ENCODE peak calls at places on chromosomes 11 and 22, in six cellular contexts. G is IMR-90, T is HCT116, S is GM12878, W is HepG2, R is SK-N-SH. F is an unnamed sample.

GRCh38 chr11:6705905-6706535 is 22.9 kb upstream of the MRPL17 start:
- DNase-seq in G (peak), T (no peak), S (no peak), W (peak), R (peak), F (no peak)

GRCh38 chr11:22193348-22194051 is 615 bp downstream of the ANO5 start:
- DNase-seq in G (no peak), T (no peak), S (no peak), W (no peak), R (peak), F (no peak)

GRCh38 chr11:65219930-65220213 is 38.1 kb downstream of the CAPN1 start:
- DNase-seq in G (no peak), T (no peak), S (no peak), W (no peak), R (no peak), F (no peak)

GRCh38 chr22:40128989-40129388 is 48.7 kb upstream of the TNRC6B start:
- DNase-seq in G (no peak), T (no peak), S (no peak), W (no peak), R (no peak), F (no peak)

GRCh38 chr11:5596611-5597201 is at the start of gene TRIM6:
- DNase-seq in G (peak), T (no peak), S (no peak), W (no peak), R (no peak), F (peak)

GRCh38 chr11:115042002-115042401 is 363.7 kb downstream of the NXPE2 start:
- DNase-seq in G (no peak), T (no peak), S (no peak), W (no peak), R (peak), F (no peak)

GRCh38 chr11:76735841-76736240 is 47.3 kb upstream of the TSKU start:
- DNase-seq in G (no peak), T (no peak), S (no peak), W (no peak), R (no peak), F (no peak)

GRCh38 chr11:126452256-126452655 is 96.8 kb downstream of the ST3GAL4 start:
- DNase-seq in G (no peak), T (no peak), S (no peak), W (no peak), R (peak), F (no peak)

GRCh38 chr11:63560506-63561179 is 2.5 kb downstream of the PLAAT2 start:
- DNase-seq in G (no peak), T (no peak), S (no peak), W (no peak), R (no peak), F (no peak)

GRCh38 chr11:97506360-97506759 is 1116.5 kb downstream of the JRKL start:
- DNase-seq in G (no peak), T (no peak), S (no peak), W (no peak), R (no peak), F (no peak)

GRCh38 chr11:123616505-123617198 is 37.8 kb downstream of the SCN3B start:
- DNase-seq in G (peak), T (no peak), S (no peak), W (no peak), R (peak), F (no peak)

GRCh38 chr11:37689951-37690350 is 1091.9 kb upstream of the RAG2 start:
- DNase-seq in G (no peak), T (no peak), S (no peak), W (no peak), R (no peak), F (no peak)

GRCh38 chr11:87019582-87020271 is 18.0 kb upstream of the TMEM135 start:
- DNase-seq in G (peak), T (no peak), S (no peak), W (no peak), R (no peak), F (no peak)

GRCh38 chr11:35404397-35404775 is 15.0 kb downstream of the SLC1A2 start:
- DNase-seq in G (peak), T (no peak), S (no peak), W (peak), R (peak), F (peak)

GRCh38 chr22:44665115-44665514 is 36.9 kb upstream of the PRR5 start:
- DNase-seq in G (no peak), T (no peak), S (no peak), W (no peak), R (peak), F (no peak)

GRCh38 chr11:77086521-77087472 is 15.8 kb upstream of the OMP start:
- DNase-seq in G (no peak), T (no peak), S (no peak), W (peak), R (no peak), F (no peak)

GRCh38 chr11:82889133-82890001 is 10.9 kb downstream of the PRCP start:
- DNase-seq in G (peak), T (no peak), S (no peak), W (no peak), R (no peak), F (no peak)

GRCh38 chr11:34044664-34045485 is 6.7 kb upstream of the CAPRIN1 start:
- DNase-seq in G (peak), T (peak), S (no peak), W (no peak), R (no peak), F (peak)

GRCh38 chr22:39738746-39739145 is 154.8 kb downstream of the ENTHD1 start:
- DNase-seq in G (peak), T (no peak), S (no peak), W (no peak), R (no peak), F (no peak)

GRCh38 chr22:38292694-38293093 is 19.9 kb upstream of the TMEM184B start:
- DNase-seq in G (no peak), T (no peak), S (no peak), W (no peak), R (no peak), F (peak)

GRCh38 chr11:12552677-12553076 is 121.5 kb upstream of the TEAD1 start:
- DNase-seq in G (peak), T (no peak), S (no peak), W (no peak), R (no peak), F (no peak)

GRCh38 chr22:41116342-41116741 is 23.9 kb downstream of the EP300 start:
- DNase-seq in G (no peak), T (no peak), S (no peak), W (no peak), R (no peak), F (no peak)

GRCh38 chr11:102287963-102288744 is 29.1 kb upstream of the BIRC3 start:
- DNase-seq in G (peak), T (peak), S (peak), W (peak), R (peak), F (peak)

GRCh38 chr11:44848963-44849350 is 101.7 kb downstream of the TP53I11 start:
- DNase-seq in G (no peak), T (no peak), S (no peak), W (no peak), R (no peak), F (no peak)

GRCh38 chr11:70766901-70767300 is 368.6 kb downstream of the CTTN start:
- DNase-seq in G (no peak), T (no peak), S (no peak), W (no peak), R (no peak), F (no peak)

GRCh38 chr22:29346659-29347058 is 31.2 kb upstream of the RASL10A start:
- DNase-seq in G (no peak), T (no peak), S (no peak), W (no peak), R (no peak), F (no peak)

GRCh38 chr11:7673724-7674434 is 579 bp upstream of the CYB5R2 start:
- DNase-seq in G (no peak), T (peak), S (no peak), W (no peak), R (peak), F (no peak)

GRCh38 chr11:66281776-66282467 is 3.9 kb downstream of the CNIH2 start:
- DNase-seq in G (no peak), T (no peak), S (no peak), W (no peak), R (no peak), F (no peak)

GRCh38 chr11:120883404-120884135 is 140.3 kb upstream of the TBCEL start:
- DNase-seq in G (peak), T (no peak), S (no peak), W (no peak), R (peak), F (no peak)

GRCh38 chr11:15651782-15652181 is 537.1 kb downstream of the INSC start:
- DNase-seq in G (no peak), T (no peak), S (no peak), W (no peak), R (no peak), F (no peak)

GRCh38 chr11:134391656-134392055 is 20.4 kb downstream of the B3GAT1 start:
- DNase-seq in G (no peak), T (no peak), S (no peak), W (no peak), R (no peak), F (no peak)

GRCh38 chr22:43481528-43482309 is 69.9 kb downstream of the MPPED1 start:
- DNase-seq in G (no peak), T (no peak), S (no peak), W (peak), R (no peak), F (no peak)

GRCh38 chr22:42414565-42415298 is 17.5 kb downstream of the NFAM1 start:
- DNase-seq in G (no peak), T (no peak), S (no peak), W (no peak), R (no peak), F (no peak)

GRCh38 chr11:103624708-103625623 is 411.5 kb upstream of the DDI1 start:
- DNase-seq in G (peak), T (no peak), S (no peak), W (no peak), R (peak), F (peak)

GRCh38 chr22:44137415-44137814 is 43.3 kb upstream of the PARVG start:
- DNase-seq in G (no peak), T (no peak), S (no peak), W (no peak), R (no peak), F (no peak)

GRCh38 chr11:45159781-45160365 is 13.4 kb downstream of the PRDM11 start:
- DNase-seq in G (no peak), T (no peak), S (no peak), W (no peak), R (no peak), F (no peak)

GRCh38 chr11:75678620-75679259 is 9.9 kb upstream of the MAP6 start:
- DNase-seq in G (no peak), T (no peak), S (no peak), W (no peak), R (no peak), F (no peak)
- H2AFZ ChIP-seq in G (no peak), T (no peak), S (no peak), W (no peak), R (no peak), F (no peak)

GRCh38 chr11:3220101-3220500 is 1.5 kb upstream of the MRGPRG start:
- DNase-seq in G (no peak), T (no peak), S (no peak), W (no peak), R (peak), F (no peak)

GRCh38 chr11:3220521-3221407 is 2.2 kb upstream of the MRGPRG start:
- DNase-seq in G (no peak), T (no peak), S (no peak), W (no peak), R (peak), F (no peak)

GRCh38 chr11:3222003-3222855 is 3.6 kb upstream of the MRGPRG start:
- DNase-seq in G (no peak), T (no peak), S (no peak), W (no peak), R (peak), F (no peak)

GRCh38 chr11:3222941-3223905 is 4.6 kb upstream of the MRGPRG start:
- DNase-seq in G (no peak), T (no peak), S (no peak), W (no peak), R (peak), F (no peak)

GRCh38 chr11:3221408-3222002 is 2.9 kb upstream of the MRGPRG start:
- DNase-seq in G (no peak), T (no peak), S (no peak), W (no peak), R (peak), F (no peak)
- H2AFZ ChIP-seq in G (peak), T (no peak), S (no peak), W (no peak), R (no peak), F (no peak)

DNA sequence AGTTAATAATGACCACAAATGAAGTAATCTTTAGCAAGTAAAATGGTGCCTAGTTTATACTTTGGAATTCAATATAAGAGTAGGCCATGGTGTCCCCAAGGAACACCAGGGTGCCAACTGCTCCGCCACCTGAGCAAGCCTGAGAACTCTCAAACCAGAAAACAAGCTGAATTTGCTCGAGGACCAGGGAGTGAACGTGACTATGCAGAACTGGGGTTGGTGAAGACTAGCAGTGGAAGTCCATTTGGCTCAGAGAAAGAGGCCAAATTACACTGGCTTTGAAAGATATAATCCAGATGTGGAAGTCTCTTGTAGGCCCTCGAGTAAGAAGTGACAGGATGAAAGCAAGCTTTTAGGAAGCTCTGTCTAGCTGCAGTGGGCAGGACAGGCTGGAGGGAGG is 8.7 kb upstream of the SMIM35 start:
- DNase-seq in G (no peak), T (no peak), S (no peak), W (no peak), R (no peak), F (no peak)
- H2AFZ ChIP-seq in G (no peak), T (no peak), S (no peak), W (no peak), R (no peak), F (no peak)

DNA sequence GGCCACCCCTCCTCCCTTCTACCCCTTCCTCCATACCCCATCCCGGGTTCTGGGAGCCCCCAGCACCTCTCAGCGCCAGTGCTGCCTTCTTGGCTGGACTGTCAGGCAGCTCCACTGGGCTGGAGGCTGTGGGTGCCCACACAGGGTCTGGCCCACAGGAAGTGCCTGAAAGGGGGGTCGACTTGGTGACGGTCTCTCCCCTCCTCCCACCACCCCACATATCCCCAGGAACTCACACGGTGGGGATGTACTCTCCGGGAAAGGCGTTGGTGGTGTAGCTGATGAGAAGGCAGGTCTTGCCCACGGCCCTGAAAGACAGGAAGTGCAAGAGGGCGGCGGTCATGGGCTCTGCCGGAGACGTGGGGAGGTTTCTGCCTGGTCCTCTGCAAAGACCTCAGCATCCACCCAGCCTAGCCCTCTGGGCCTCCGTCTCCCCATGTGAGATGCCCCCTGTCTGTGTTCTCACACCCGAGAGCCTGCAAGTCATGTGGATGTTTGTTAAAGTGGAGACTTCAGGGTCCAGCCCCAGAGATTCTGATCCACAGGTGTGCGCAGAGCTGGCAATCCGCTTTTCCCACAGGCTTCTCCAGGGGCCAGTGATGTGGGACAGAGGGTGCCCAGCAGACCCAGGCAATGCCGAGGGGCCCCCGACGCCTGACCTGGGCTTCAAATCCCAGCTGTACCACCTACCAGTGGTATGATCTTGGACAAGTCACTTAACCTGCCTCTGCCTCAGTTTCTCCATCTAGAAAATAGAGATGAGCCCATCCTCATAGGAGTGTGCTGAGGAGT is 2.5 kb downstream of the RAC2 start:
- DNase-seq in G (no peak), T (no peak), S (no peak), W (no peak), R (peak), F (no peak)
- H2AFZ ChIP-seq in G (peak), T (no peak), S (no peak), W (no peak), R (no peak), F (no peak)

DNA sequence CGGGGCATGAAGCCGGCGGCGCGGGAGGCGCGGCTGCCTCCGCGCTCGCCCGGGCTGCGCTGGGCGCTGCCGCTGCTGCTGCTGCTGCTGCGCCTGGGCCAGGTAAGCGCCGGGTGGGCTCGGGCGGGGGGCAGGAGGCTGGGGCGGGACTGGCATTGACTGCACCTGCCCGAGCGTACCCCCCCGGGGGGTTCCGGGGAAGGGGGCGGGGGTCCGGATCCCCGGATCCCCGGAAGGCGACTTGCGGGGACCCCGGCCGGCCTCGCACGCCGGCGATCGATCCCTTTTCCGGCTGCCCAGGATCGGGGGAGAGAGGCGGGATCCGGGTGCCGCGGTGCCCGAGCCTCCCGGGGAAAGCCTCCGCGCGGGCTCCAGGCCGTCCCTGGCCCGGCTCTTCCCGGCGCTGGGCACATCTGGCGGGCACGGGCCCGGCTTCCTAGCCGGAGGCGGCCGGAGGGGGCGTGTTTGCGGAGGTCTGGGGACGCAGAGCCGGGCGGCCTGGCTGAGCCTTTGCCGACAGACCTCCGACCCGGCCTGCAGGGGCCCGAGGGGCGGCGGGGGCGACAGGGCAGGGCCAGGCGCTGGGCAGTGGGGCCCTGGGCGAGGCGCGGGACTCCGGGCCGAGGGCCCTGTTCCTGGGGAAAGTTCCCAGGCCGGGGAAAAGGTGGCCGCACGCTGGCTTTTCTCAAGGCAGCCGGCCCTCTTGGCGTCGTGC is 705 bp downstream of the PTPRJ start:
- DNase-seq in G (peak), T (no peak), S (no peak), W (no peak), R (peak), F (no peak)
- H2AFZ ChIP-seq in G (peak), T (no peak), S (peak), W (no peak), R (peak), F (peak)

F was measured in PC-9.